ENCODE peak calls at places on chromosomes 12 and 14, in four cellular contexts. D, J, E and L are unnamed samples.

GRCh38 chr14:93959239-93960107 is 16.9 kb downstream of the ASB2 start:
- DNase-seq in D (peak; percentile 82), J (peak; percentile 42), E (peak; percentile 96), L (peak; percentile 88)

GRCh38 chr14:70032447-70032846 is 153.2 kb downstream of the SMOC1 start:
- DNase-seq in D (no peak), J (no peak), E (peak; percentile 44), L (no peak)

GRCh38 chr12:62581288-62582064 is 114.8 kb downstream of the MON2 start:
- DNase-seq in D (no peak), J (no peak), E (peak; percentile 80), L (no peak)

GRCh38 chr14:30256627-30257026 is 302.3 kb upstream of the G2E3 start:
- DNase-seq in D (no peak), J (no peak), E (no peak), L (no peak)

GRCh38 chr12:52615208-52615868 is 3.0 kb downstream of the KRT73 start:
- DNase-seq in D (no peak), J (no peak), E (no peak), L (no peak)

GRCh38 chr12:27610380-27610779 is 85.9 kb upstream of the REP15 start:
- DNase-seq in D (no peak), J (no peak), E (peak; percentile 71), L (no peak)

GRCh38 chr14:36570065-36570464 is 12.3 kb downstream of the NKX2-8 start:
- DNase-seq in D (no peak), J (no peak), E (no peak), L (no peak)

GRCh38 chr12:103680591-103681065 is 93.6 kb downstream of the STAB2 start:
- DNase-seq in D (no peak), J (peak; percentile 78), E (no peak), L (no peak)

GRCh38 chr12:101828463-101829196 is 2.1 kb downstream of the GNPTAB start:
- DNase-seq in D (no peak), J (no peak), E (no peak), L (no peak)

GRCh38 chr12:91877022-91877421 is 268.6 kb downstream of the BTG1 start:
- DNase-seq in D (peak; percentile 91), J (no peak), E (peak; percentile 30), L (peak; percentile 85)

GRCh38 chr14:100383727-100384158 is 60.6 kb downstream of the SLC25A47 start:
- DNase-seq in D (peak; percentile 39), J (peak; percentile 39), E (no peak), L (peak; percentile 65)

GRCh38 chr12:100733817-100734593 is 60.6 kb upstream of the ANO4 start:
- DNase-seq in D (no peak), J (no peak), E (peak; percentile 61), L (no peak)

GRCh38 chr14:95496690-95497241 is 19.7 kb downstream of the SYNE3 start:
- DNase-seq in D (no peak), J (peak; percentile 72), E (no peak), L (no peak)

GRCh38 chr14:57748279-57748678 is 117.6 kb downstream of the SLC35F4 start:
- DNase-seq in D (no peak), J (no peak), E (peak; percentile 83), L (no peak)

GRCh38 chr14:22572562-22573058 is 16.4 kb downstream of the DAD1 start:
- DNase-seq in D (no peak), J (no peak), E (no peak), L (no peak)

GRCh38 chr12:126982707-126983106 is 1284.3 kb upstream of the TMEM132C start:
- DNase-seq in D (no peak), J (no peak), E (no peak), L (no peak)

GRCh38 chr12:6285063-6285477 is 25.4 kb upstream of the PLEKHG6 start:
- DNase-seq in D (peak; percentile 48), J (peak; percentile 70), E (peak; percentile 51), L (peak; percentile 51)

GRCh38 chr12:28568709-28569108 is 378.5 kb downstream of the CCDC91 start:
- DNase-seq in D (no peak), J (no peak), E (no peak), L (no peak)

GRCh38 chr12:5376591-5377207 is 55.2 kb upstream of the NTF3 start:
- DNase-seq in D (no peak), J (no peak), E (no peak), L (no peak)

GRCh38 chr14:66111891-66112290 is 374.3 kb upstream of the CCDC196 start:
- DNase-seq in D (no peak), J (no peak), E (no peak), L (no peak)

GRCh38 chr14:54000341-54000811 is 43.8 kb upstream of the BMP4 start:
- DNase-seq in D (no peak), J (no peak), E (peak; percentile 6), L (no peak)

GRCh38 chr14:28375295-28375694 is 391.3 kb upstream of the FOXG1 start:
- DNase-seq in D (no peak), J (no peak), E (no peak), L (no peak)

GRCh38 chr14:20327005-20327869 is 5.8 kb downstream of the CCNB1IP1 start:
- DNase-seq in D (peak; percentile 8), J (no peak), E (peak; percentile 73), L (peak; percentile 31)

GRCh38 chr14:37697489-37698121 is 102.2 kb downstream of the TTC6 start:
- DNase-seq in D (no peak), J (no peak), E (peak; percentile 97), L (no peak)

GRCh38 chr14:75430526-75430925 is 2.7 kb downstream of the JDP2 start:
- DNase-seq in D (no peak), J (no peak), E (no peak), L (no peak)

GRCh38 chr14:55689971-55690871 is 110.2 kb downstream of the KTN1 start:
- DNase-seq in D (no peak), J (no peak), E (peak; percentile 28), L (no peak)

GRCh38 chr14:89383171-89383845 is 33.7 kb downstream of the FOXN3 start:
- DNase-seq in D (no peak), J (no peak), E (no peak), L (no peak)

GRCh38 chr14:94548131-94548998 is 12.9 kb upstream of the SERPINA4 start:
- DNase-seq in D (no peak), J (no peak), E (no peak), L (no peak)